ENCODE peak calls at places on chromosomes 6 and 20, in nine cellular contexts. V is KBM-7, N is GM06990, Z is LNCaP clone FGC, J is lung, Q is uterus, E is A549, C is astrocyte of the spinal cord, Y is omental fat pad. D is an unnamed sample.

GRCh38 chr20:51529027-51529749 is 13.3 kb downstream of the NFATC2 start:
- DNase-seq in C (peak), Y (no peak), J (no peak), Z (no peak), Q (no peak), N (no peak), E (no peak), V (no peak), D (peak)

GRCh38 chr6:37137201-37137880 is 32.6 kb upstream of the PIM1 start:
- DNase-seq in J (no peak), N (no peak), V (no peak), Y (no peak), Q (peak), Z (no peak), E (peak), C (peak), D (peak)

GRCh38 chr6:26526928-26527327 is 11.2 kb upstream of the HMGN4 start:
- DNase-seq in J (no peak), C (no peak), V (no peak), Y (no peak), Z (no peak), E (no peak), N (no peak), Q (no peak), D (no peak)

GRCh38 chr6:119129968-119130484 is 51.6 kb upstream of the FAM184A start:
- DNase-seq in N (no peak), Z (peak), Y (no peak), J (no peak), V (no peak), Q (no peak), E (peak), C (peak), D (no peak)

GRCh38 chr6:306641-307061 is 14.4 kb downstream of the DUSP22 start:
- DNase-seq in E (no peak), Z (no peak), C (no peak), V (no peak), N (no peak), Y (no peak), Q (no peak), J (no peak), D (no peak)

GRCh38 chr6:39753745-39754084 is 28.5 kb upstream of the KIF6 start:
- DNase-seq in E (no peak), Y (no peak), Z (no peak), J (no peak), N (no peak), V (no peak), Q (peak), C (no peak), D (no peak)

GRCh38 chr6:110020888-110021287 is 42.8 kb downstream of the GPR6 start:
- DNase-seq in N (no peak), E (no peak), J (no peak), C (no peak), Q (no peak), V (peak), Z (no peak), Y (no peak), D (no peak)

GRCh38 chr6:89623749-89624148 is 14.8 kb downstream of the LYRM2 start:
- DNase-seq in Q (no peak), N (no peak), V (no peak), J (no peak), C (no peak), Z (no peak), E (no peak), Y (no peak), D (no peak)

GRCh38 chr6:40176117-40176516 is 241.9 kb upstream of the MOCS1 start:
- DNase-seq in Y (no peak), J (no peak), N (no peak), V (no peak), Q (no peak), C (no peak), Z (no peak), E (no peak), D (no peak)

D was measured in cardiac muscle cell.